ENCODE peak calls at places on chromosomes 2 and 18, in five cellular contexts. M is T-helper 17 cell; K is CD8-positive, alpha-beta memory T cell; H is CD4-positive, alpha-beta T cell; I is adrenal gland. B is an unnamed sample.

GRCh38 chr2:116510117-116510671 is 1304.3 kb upstream of the DDX18 start:
- DNase-seq in M (no peak), I (no peak), K (no peak), H (no peak), B (no peak)

GRCh38 chr2:132953771-132954170 is 283.8 kb upstream of the LYPD1 start:
- DNase-seq in I (no peak), K (no peak), M (no peak), H (no peak), B (no peak)

GRCh38 chr18:23269931-23270330 is 134.6 kb downstream of the CABLES1 start:
- DNase-seq in H (no peak), M (no peak), I (no peak), K (no peak), B (no peak)

GRCh38 chr2:19669605-19670004 is 232.2 kb downstream of the TTC32 start:
- DNase-seq in I (no peak), H (no peak), K (no peak), M (no peak), B (no peak)

GRCh38 chr2:1371066-1371465 is 42.2 kb upstream of the TPO start:
- DNase-seq in H (no peak), I (no peak), K (no peak), M (no peak), B (no peak)

GRCh38 chr2:238655131-238655860 is 192.6 kb upstream of the TWIST2 start:
- DNase-seq in I (peak; percentile 33), M (no peak), K (no peak), H (no peak), B (no peak)

GRCh38 chr2:230714122-230714453 is 1.4 kb downstream of the CAB39 start:
- DNase-seq in H (peak; percentile 9), I (peak; percentile 22), M (peak; percentile 11), K (peak; percentile 8), B (no peak)

GRCh38 chr2:239363946-239364637 is 36.7 kb downstream of the HDAC4 start:
- DNase-seq in M (peak; percentile 23), I (no peak), K (peak; percentile 31), H (no peak), B (no peak)

GRCh38 chr2:86025229-86025820 is 80.4 kb downstream of the POLR1A start:
- DNase-seq in M (no peak), I (no peak), H (no peak), K (no peak), B (no peak)

GRCh38 chr2:131431336-131431735 is 44.6 kb upstream of the TUBA3D start:
- DNase-seq in K (no peak), I (no peak), M (no peak), H (no peak), B (no peak)

GRCh38 chr2:200302940-200303727 is 3.4 kb upstream of the SPATS2L start:
- DNase-seq in M (no peak), I (no peak), H (no peak), K (no peak), B (no peak)

GRCh38 chr2:146312899-146313298 is 1531.9 kb upstream of the ACVR2A start:
- DNase-seq in K (no peak), I (no peak), M (no peak), H (no peak), B (no peak)

GRCh38 chr2:47664817-47665216 is 118.1 kb upstream of the MSH6 start:
- DNase-seq in K (no peak), I (no peak), M (no peak), H (no peak), B (no peak)

GRCh38 chr2:105454801-105455485 is 56.1 kb upstream of the FHL2 start:
- DNase-seq in I (peak; percentile 45), H (no peak), M (no peak), K (no peak), B (no peak)

GRCh38 chr2:223696719-223697118 is 94.6 kb upstream of the SCG2 start:
- DNase-seq in K (no peak), H (no peak), M (no peak), I (no peak), B (no peak)

GRCh38 chr2:67581751-67582150 is 184.6 kb downstream of the ETAA1 start:
- DNase-seq in M (no peak), H (no peak), K (no peak), I (no peak), B (no peak)

GRCh38 chr2:231614559-231615057 is 21.9 kb downstream of the TEX44 start:
- DNase-seq in I (no peak), K (no peak), M (no peak), H (no peak), B (no peak)

GRCh38 chr2:102488063-102488462 is 15.0 kb downstream of the SLC9A4 start:
- DNase-seq in H (no peak), M (no peak), K (no peak), I (no peak), B (no peak)

GRCh38 chr2:168993538-168993937 is 37.6 kb downstream of the ABCB11 start:
- DNase-seq in H (no peak), K (no peak), I (no peak), M (no peak), B (no peak)

GRCh38 chr2:60347781-60348180 is 205.7 kb downstream of the BCL11A start:
- DNase-seq in M (no peak), K (no peak), I (no peak), H (no peak), B (no peak)

GRCh38 chr2:45224321-45224995 is 215.2 kb upstream of the SIX2 start:
- DNase-seq in M (no peak), H (no peak), K (no peak), I (no peak), B (no peak)

GRCh38 chr2:219252570-219252899 is 508 bp upstream of the TUBA4B start:
- DNase-seq in M (no peak), H (no peak), I (no peak), K (peak; percentile 23), B (no peak)

GRCh38 chr18:13530879-13531387 is 195.4 kb downstream of the FAM210A start:
- DNase-seq in H (no peak), K (no peak), M (no peak), I (peak; percentile 70), B (no peak)

GRCh38 chr2:239433777-239434396 is 33.1 kb upstream of the HDAC4 start:
- DNase-seq in H (no peak), K (no peak), I (no peak), M (no peak), B (no peak)

GRCh38 chr2:216034065-216034464 is 20.7 kb upstream of the MREG start:
- DNase-seq in I (peak; percentile 59), K (peak; percentile 60), H (peak; percentile 75), M (peak; percentile 45), B (no peak)

GRCh38 chr2:187136646-187137045 is 287.7 kb upstream of the ZSWIM2 start:
- DNase-seq in K (no peak), I (no peak), H (no peak), M (no peak), B (no peak)

GRCh38 chr2:2639251-2640139 is 308.4 kb upstream of the MYT1L start:
- DNase-seq in H (no peak), M (no peak), I (no peak), K (no peak), B (no peak)

GRCh38 chr2:17573806-17574175 is 33.3 kb downstream of the VSNL1 start:
- DNase-seq in K (no peak), M (no peak), H (no peak), I (no peak), B (no peak)

GRCh38 chr2:63049291-63050185 is 1.1 kb upstream of the OTX1 start:
- DNase-seq in M (no peak), I (no peak), K (no peak), H (no peak), B (no peak)
- H3K9me3 ChIP-seq in M (no peaks in the 10 kb centered on the region), I (no peaks in the 10 kb centered on the region), K (no peaks in the 10 kb centered on the region), H (no peaks in the 10 kb centered on the region), B (no peaks in the 10 kb centered on the region)

DNA sequence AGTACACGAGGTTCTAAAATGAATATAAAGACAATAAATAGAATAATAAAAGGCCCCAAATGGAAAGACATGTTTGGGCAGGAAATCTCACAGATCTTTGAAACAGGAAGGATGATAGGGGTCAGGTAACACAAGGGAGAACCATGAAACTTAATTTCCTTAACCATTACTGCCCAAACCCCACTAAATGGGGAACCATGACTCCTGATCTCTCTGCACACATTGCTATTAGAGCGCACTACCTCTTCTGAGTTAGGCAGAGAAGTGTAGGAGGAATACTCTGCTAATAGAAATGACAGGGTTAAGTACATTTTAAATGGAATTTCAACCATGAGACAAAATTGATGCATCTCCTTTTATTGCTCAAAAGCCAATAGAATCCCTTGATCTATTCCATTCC is 213.7 kb upstream of the SETBP1 start:
- DNase-seq in K (no peak), M (no peak), I (no peak), H (no peak), B (no peak)
- H3K9me3 ChIP-seq in K (no peaks in the 10 kb centered on the region), M (no peaks in the 10 kb centered on the region), I (no peaks in the 10 kb centered on the region), H (no peaks in the 10 kb centered on the region), B (no peaks in the 10 kb centered on the region)

DNA sequence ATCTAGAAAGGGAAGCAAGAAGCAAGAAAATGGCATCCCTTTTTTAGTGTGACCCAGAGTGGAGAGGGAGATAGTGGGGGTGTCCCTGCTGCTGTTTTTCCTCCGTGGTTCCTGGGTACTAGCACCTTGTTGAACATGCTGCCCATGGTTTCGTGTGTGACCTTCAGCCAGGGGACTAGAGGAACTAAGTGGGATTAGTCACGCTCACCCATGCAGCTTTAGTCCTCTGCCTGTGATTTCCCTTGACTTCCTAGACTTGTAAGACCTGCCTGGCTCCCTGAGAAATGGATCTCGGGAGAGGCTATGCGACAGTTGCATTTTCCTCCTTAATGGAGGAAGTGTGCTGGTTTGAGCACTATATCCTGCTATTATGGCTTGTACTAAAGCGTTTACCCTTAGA is 471.4 kb downstream of the DCDC2C start:
- DNase-seq in H (no peak), K (no peak), I (no peak), M (no peak), B (no peak)
- H3K9me3 ChIP-seq in H (peaks cover 27% of the 10 kb centered on the region), K (peaks cover 8% of the 10 kb centered on the region), I (peaks cover 8% of the 10 kb centered on the region), M (no peaks in the 10 kb centered on the region), B (no peaks in the 10 kb centered on the region)

GRCh38 chr18:72410399-72410798 is 133.7 kb downstream of the CBLN2 start:
- DNase-seq in M (no peak), K (no peak), I (no peak), H (no peak), B (no peak)

GRCh38 chr18:72409923-72410322 is 134.2 kb downstream of the CBLN2 start:
- DNase-seq in K (no peak), M (no peak), H (no peak), I (no peak), B (no peak)

GRCh38 chr18:72407048-72407447 is 137.1 kb downstream of the CBLN2 start:
- DNase-seq in M (no peak), K (no peak), I (no peak), H (no peak), B (no peak)
- H3K9me3 ChIP-seq in M (no peaks in the 10 kb centered on the region), K (no peaks in the 10 kb centered on the region), I (no peaks in the 10 kb centered on the region), H (no peaks in the 10 kb centered on the region), B (no peaks in the 10 kb centered on the region)

GRCh38 chr2:83686863-83687262 is 772.2 kb downstream of the SUCLG1 start:
- DNase-seq in I (no peak), M (no peak), K (no peak), H (no peak), B (no peak)
- H3K9me3 ChIP-seq in I (no peaks in the 10 kb centered on the region), M (no peaks in the 10 kb centered on the region), K (no peaks in the 10 kb centered on the region), H (no peaks in the 10 kb centered on the region), B (no peaks in the 10 kb centered on the region)

B was measured in esophagus squamous epithelium.